ENCODE peak calls at places on chromosomes 16 and 17, in nine cellular contexts. M is fibroblast of the aortic adventitia; T is stomach; Z is AG20443; S is GM20000; E is left ventricle myocardium inferior; I is stimulated activated CD4-positive, alpha-beta T cell treated with anti-CD3 and anti-CD28 coated beads, TNF-alpha, amount 100 ng/mL, for 24 hours; A is lower lobe of right lung; D is tibial nerve. F is an unnamed sample.

GRCh38 chr16:89873109-89873821 is at the start of gene TCF25:
- DNase-seq in M (peak; percentile 82), T (peak; percentile 82), Z (peak; percentile 100), S (peak; percentile 97), E (peak; percentile 83), I (peak; percentile 75), A (peak; percentile 86), D (peak; percentile 67), F (peak; percentile 96)

GRCh38 chr17:47966079-47966519 is 4.8 kb upstream of the CDK5RAP3 start:
- DNase-seq in M (peak; percentile 80), T (no peak), Z (peak; percentile 45), S (no peak), E (no peak), I (no peak), A (no peak), D (no peak), F (no peak)

GRCh38 chr16:75193265-75193650 is 13.7 kb downstream of the CTRB2 start:
- DNase-seq in M (peak; percentile 8), T (no peak), Z (no peak), S (no peak), E (no peak), I (no peak), A (no peak), D (no peak), F (no peak)

GRCh38 chr17:8151641-8152111 is 528 bp downstream of the PER1 start:
- DNase-seq in M (peak; percentile 83), T (peak; percentile 90), Z (peak; percentile 52), S (no peak), E (peak; percentile 96), I (no peak), A (peak; percentile 94), D (peak; percentile 88), F (peak; percentile 92)

GRCh38 chr17:40612510-40613244 is 34.9 kb downstream of the SMARCE1 start:
- DNase-seq in M (no peak), T (no peak), Z (no peak), S (no peak), E (no peak), I (no peak), A (no peak), D (no peak), F (no peak)

GRCh38 chr16:253833-254232 is 19.2 kb downstream of the FAM234A start:
- DNase-seq in M (no peak), T (no peak), Z (no peak), S (no peak), E (no peak), I (no peak), A (no peak), D (no peak), F (no peak)

GRCh38 chr17:4173771-4174170 is 30.8 kb downstream of the CYB5D2 start:
- DNase-seq in M (no peak), T (no peak), Z (no peak), S (no peak), E (no peak), I (no peak), A (no peak), D (no peak), F (peak; percentile 29)

GRCh38 chr17:17900615-17901520 is 64.1 kb upstream of the SREBF1 start:
- DNase-seq in M (peak; percentile 98), T (peak; percentile 60), Z (peak; percentile 96), S (no peak), E (peak; percentile 81), I (no peak), A (peak; percentile 78), D (peak; percentile 94), F (peak; percentile 83)

GRCh38 chr16:72844225-72844920 is 203.6 kb downstream of the ZFHX3 start:
- DNase-seq in M (no peak), T (no peak), Z (no peak), S (peak; percentile 36), E (no peak), I (no peak), A (no peak), D (no peak), F (no peak)

GRCh38 chr16:57009641-57010170 is 20.3 kb downstream of the NLRC5 start:
- DNase-seq in M (no peak), T (no peak), Z (no peak), S (no peak), E (no peak), I (no peak), A (no peak), D (no peak), F (no peak)

GRCh38 chr16:11303405-11304138 is 22.4 kb upstream of the PRM1 start:
- DNase-seq in M (peak; percentile 53), T (peak; percentile 85), Z (no peak), S (no peak), E (no peak), I (no peak), A (peak; percentile 60), D (no peak), F (no peak)

GRCh38 chr17:3657588-3657869 is 10.8 kb downstream of the TAX1BP3 start:
- DNase-seq in M (no peak), T (no peak), Z (no peak), S (no peak), E (no peak), I (no peak), A (no peak), D (no peak), F (no peak)

GRCh38 chr16:58717994-58718393 is 16.1 kb downstream of the GOT2 start:
- DNase-seq in M (no peak), T (no peak), Z (no peak), S (no peak), E (no peak), I (no peak), A (no peak), D (no peak), F (no peak)

GRCh38 chr17:9256944-9257629 is 235.8 kb downstream of the NTN1 start:
- DNase-seq in M (no peak), T (no peak), Z (peak; percentile 64), S (no peak), E (no peak), I (no peak), A (no peak), D (no peak), F (no peak)

GRCh38 chr16:57299009-57299718 is 14.7 kb upstream of the PLLP start:
- DNase-seq in M (no peak), T (peak; percentile 40), Z (peak; percentile 63), S (no peak), E (no peak), I (no peak), A (peak; percentile 59), D (no peak), F (peak; percentile 63)

GRCh38 chr16:75372236-75372856 is 61.0 kb downstream of the CFDP1 start:
- DNase-seq in M (peak; percentile 86), T (no peak), Z (peak; percentile 71), S (no peak), E (no peak), I (no peak), A (no peak), D (no peak), F (no peak)

GRCh38 chr16:31134625-31135534 is 647 bp downstream of the PRSS8 start:
- DNase-seq in M (no peak), T (peak; percentile 78), Z (no peak), S (no peak), E (no peak), I (no peak), A (peak; percentile 83), D (no peak), F (no peak)

GRCh38 chr16:57537194-57537505 is 779 bp upstream of the CCDC102A start:
- DNase-seq in M (no peak), T (no peak), Z (peak; percentile 6), S (peak; percentile 56), E (no peak), I (no peak), A (no peak), D (no peak), F (no peak)

GRCh38 chr17:69175812-69176517 is 34.3 kb upstream of the ABCA6 start:
- DNase-seq in M (peak; percentile 92), T (no peak), Z (no peak), S (no peak), E (no peak), I (no peak), A (no peak), D (no peak), F (no peak)

GRCh38 chr16:30958164-30959083 is 870 bp downstream of the SETD1A start:
- DNase-seq in M (peak; percentile 48), T (peak; percentile 56), Z (no peak), S (peak; percentile 89), E (peak; percentile 43), I (no peak), A (peak; percentile 68), D (no peak), F (peak; percentile 91)

GRCh38 chr17:57880086-57880456 is 30.2 kb upstream of the MRPS23 start:
- DNase-seq in M (no peak), T (no peak), Z (no peak), S (no peak), E (no peak), I (peak; percentile 2), A (no peak), D (no peak), F (no peak)

GRCh38 chr16:20866792-20867191 is 33.4 kb downstream of the DCUN1D3 start:
- DNase-seq in M (no peak), T (no peak), Z (no peak), S (no peak), E (no peak), I (no peak), A (no peak), D (no peak), F (no peak)

GRCh38 chr16:89002851-89003830 is 26.1 kb upstream of the CBFA2T3 start:
- DNase-seq in M (no peak), T (no peak), Z (no peak), S (no peak), E (no peak), I (no peak), A (peak; percentile 35), D (no peak), F (no peak)

GRCh38 chr17:65885484-65885883 is 306.4 kb downstream of the CEP112 start:
- DNase-seq in M (no peak), T (no peak), Z (peak; percentile 18), S (no peak), E (no peak), I (no peak), A (no peak), D (no peak), F (no peak)

GRCh38 chr16:50535506-50536257 is 12.5 kb upstream of the NKD1 start:
- DNase-seq in M (no peak), T (no peak), Z (no peak), S (no peak), E (no peak), I (no peak), A (no peak), D (no peak), F (no peak)

GRCh38 chr16:12703935-12704334 is 99.8 kb downstream of the CPPED1 start:
- DNase-seq in M (no peak), T (no peak), Z (no peak), S (no peak), E (no peak), I (no peak), A (no peak), D (no peak), F (no peak)

GRCh38 chr17:29590261-29590978 is 972 bp upstream of the GIT1 start:
- DNase-seq in M (peak; percentile 66), T (no peak), Z (no peak), S (no peak), E (no peak), I (no peak), A (peak; percentile 45), D (no peak), F (peak; percentile 82)

GRCh38 chr16:89567656-89568594 is 7.4 kb downstream of the RPL13 start:
- DNase-seq in M (no peak), T (no peak), Z (no peak), S (no peak), E (no peak), I (no peak), A (no peak), D (no peak), F (no peak)